ENCODE peak calls at places on chromosomes 13 and 19, in five cellular contexts. L, P, W, Z and A are unnamed samples.

GRCh38 chr19:5050016-5050656 is 81.2 kb downstream of the KDM4B start:
- DNase-seq in P (no peak), L (no peak), W (no peak), Z (no peak), A (peak)

GRCh38 chr19:44530777-44531176 is 1.3 kb upstream of the CEACAM20 start:
- DNase-seq in Z (peak), W (peak), P (no peak), L (no peak), A (no peak)

GRCh38 chr19:4103073-4103418 is 20.9 kb downstream of the MAP2K2 start:
- DNase-seq in Z (no peak), W (no peak), L (no peak), P (no peak), A (no peak)

GRCh38 chr19:53374288-53374687 is 8.8 kb downstream of the ZNF525 start:
- DNase-seq in P (no peak), W (no peak), Z (no peak), L (peak), A (no peak)

GRCh38 chr19:21143428-21143827 is 1.6 kb downstream of the ZNF431 start:
- DNase-seq in L (no peak), W (no peak), P (no peak), Z (no peak), A (no peak)

GRCh38 chr19:1432507-1432887 is 5.7 kb upstream of the RPS15 start:
- DNase-seq in W (no peak), P (no peak), L (no peak), Z (no peak), A (no peak)

GRCh38 chr19:50695251-50696064 is 24.1 kb downstream of the SHANK1 start:
- DNase-seq in W (no peak), L (peak), P (peak), Z (no peak), A (peak)

GRCh38 chr19:8640402-8641004 is 10.1 kb downstream of the NFILZ start:
- DNase-seq in W (no peak), P (no peak), Z (no peak), L (no peak), A (no peak)

GRCh38 chr13:74681891-74682290 is 547.7 kb upstream of the KLF12 start:
- DNase-seq in W (no peak), P (no peak), Z (no peak), L (no peak), A (no peak)

GRCh38 chr13:40583738-40584137 is 82.7 kb downstream of the FOXO1 start:
- DNase-seq in L (no peak), Z (no peak), W (no peak), P (no peak), A (no peak)

GRCh38 chr19:33686246-33686645 is 64.5 kb downstream of the CHST8 start:
- DNase-seq in L (no peak), W (no peak), P (no peak), Z (no peak), A (no peak)

GRCh38 chr19:44005968-44006367 is 3.2 kb downstream of the ZNF230 start:
- DNase-seq in Z (no peak), P (no peak), W (no peak), L (no peak), A (no peak)

GRCh38 chr19:16067205-16067938 is 8.9 kb upstream of the TPM4 start:
- DNase-seq in W (peak), P (no peak), Z (peak), L (no peak), A (no peak)

GRCh38 chr19:1725100-1726064 is 27.9 kb upstream of the ONECUT3 start:
- DNase-seq in P (peak), Z (peak), L (peak), W (no peak), A (peak)

GRCh38 chr19:3443840-3444694 is 36.3 kb downstream of the SMIM24 start:
- DNase-seq in P (peak), W (no peak), Z (peak), L (peak), A (no peak)

GRCh38 chr13:73599232-73600128 is 534.7 kb downstream of the KLF12 start:
- DNase-seq in L (no peak), P (no peak), W (no peak), Z (no peak), A (no peak)

GRCh38 chr13:43054803-43055802 is 31.7 kb downstream of the DNAJC15 start:
- DNase-seq in W (peak), P (peak), Z (peak), L (peak), A (peak)

GRCh38 chr13:42707003-42707402 is 74.4 kb upstream of the FAM216B start:
- DNase-seq in Z (no peak), W (no peak), L (no peak), P (no peak), A (no peak)

GRCh38 chr13:39266426-39266825 is 228.2 kb downstream of the NHLRC3 start:
- DNase-seq in L (no peak), P (no peak), Z (no peak), W (no peak), A (no peak)

DNA sequence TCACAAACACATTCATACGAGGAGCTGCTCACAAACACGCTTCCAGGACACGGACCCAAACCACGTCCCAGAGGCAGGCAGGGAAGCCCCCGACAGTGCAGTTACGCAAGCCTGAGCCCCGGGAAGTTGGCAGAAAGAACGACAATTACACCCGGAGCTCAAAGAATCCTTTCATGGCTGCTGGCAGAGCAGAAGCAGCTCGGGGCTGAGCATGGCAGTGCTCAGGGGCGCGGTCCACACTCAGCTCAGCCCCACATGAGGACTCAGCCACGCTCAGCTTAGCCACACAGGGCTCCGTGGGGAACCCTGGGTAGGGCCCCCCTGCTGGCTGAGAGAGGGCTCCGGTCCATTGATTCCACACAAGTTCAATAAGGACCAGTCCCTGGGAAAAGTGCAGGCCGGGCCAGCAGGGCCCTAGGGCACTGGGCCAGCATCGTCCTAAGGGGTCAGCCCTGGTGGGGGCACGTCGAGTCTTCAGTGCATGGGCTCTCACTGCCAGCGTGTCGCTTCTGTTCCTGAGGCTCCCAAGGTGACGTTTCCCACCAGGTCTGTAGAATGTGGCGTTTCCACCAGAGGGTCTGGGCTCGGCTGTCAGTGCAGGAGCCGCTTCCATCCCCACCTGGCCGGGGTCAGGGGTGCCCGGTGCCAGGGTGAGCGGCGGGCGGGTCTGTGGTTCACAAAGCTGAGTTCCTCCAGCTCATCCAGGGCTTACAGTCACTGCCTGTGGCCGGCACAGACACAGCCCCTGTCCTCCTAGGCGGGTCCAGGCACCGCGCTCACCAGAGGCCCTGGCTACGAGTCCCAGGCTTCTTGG is 23.1 kb downstream of the GAS6 start:
- DNase-seq in Z (no peak), W (no peak), L (no peak), P (no peak), A (no peak)
- TF ChIP-seq CTCF in Z (no peak), W (no peak), L (no peak), P (no peak), A (no peak)

GRCh38 chr13:94968040-94968756 is 255.9 kb upstream of the SOX21 start:
- DNase-seq in Z (peak), W (no peak), L (peak), P (peak), A (peak)
- TF ChIP-seq EZH2 in Z (peak), W (peak), L (no peak), P (peak), A (no peak)

DNA sequence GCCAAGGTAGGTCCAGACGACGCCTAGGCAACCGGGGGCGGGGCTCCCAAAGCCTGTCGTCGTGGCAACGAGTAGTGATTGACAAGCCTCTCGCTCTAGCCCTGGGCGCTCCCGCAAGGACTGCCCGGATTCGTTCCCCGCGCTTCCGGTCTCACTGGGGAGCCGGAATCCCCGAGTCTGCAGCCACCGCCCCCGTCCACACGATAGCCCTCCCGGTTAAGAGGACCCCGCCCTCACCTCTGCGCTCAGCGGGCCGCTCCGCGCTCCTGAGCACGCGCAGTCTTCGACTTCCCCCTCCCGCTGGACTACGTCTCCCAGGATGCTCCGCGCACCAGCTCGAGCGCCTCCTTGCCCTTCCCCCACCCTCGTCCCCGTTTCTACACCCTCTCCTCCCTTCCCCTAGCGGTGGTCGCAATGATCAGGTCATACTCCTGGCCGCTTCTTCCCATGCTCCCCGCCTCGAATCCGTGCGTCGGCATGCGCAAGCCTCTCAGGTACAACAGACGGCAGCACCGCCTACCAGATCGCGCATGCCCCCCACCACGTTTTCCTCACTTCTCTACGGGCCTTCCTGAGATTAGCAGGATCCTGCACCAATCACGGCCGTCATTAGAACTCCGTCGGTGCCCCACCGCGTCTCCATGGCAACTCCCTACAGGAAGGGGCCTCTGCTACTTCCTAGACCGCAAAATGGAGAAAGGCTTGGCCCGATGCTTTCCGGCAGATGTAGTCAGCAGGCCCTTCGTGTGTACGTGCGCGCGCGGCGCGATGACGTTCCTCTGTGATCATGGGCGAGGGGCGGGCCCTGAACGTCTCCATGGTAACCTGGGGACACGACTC is at the start of gene MZF1:
- DNase-seq in P (peak), W (peak), Z (peak), L (peak), A (peak)
- TF ChIP-seq CTCF in P (peak), W (no peak), Z (peak), L (no peak), A (peak)

DNA sequence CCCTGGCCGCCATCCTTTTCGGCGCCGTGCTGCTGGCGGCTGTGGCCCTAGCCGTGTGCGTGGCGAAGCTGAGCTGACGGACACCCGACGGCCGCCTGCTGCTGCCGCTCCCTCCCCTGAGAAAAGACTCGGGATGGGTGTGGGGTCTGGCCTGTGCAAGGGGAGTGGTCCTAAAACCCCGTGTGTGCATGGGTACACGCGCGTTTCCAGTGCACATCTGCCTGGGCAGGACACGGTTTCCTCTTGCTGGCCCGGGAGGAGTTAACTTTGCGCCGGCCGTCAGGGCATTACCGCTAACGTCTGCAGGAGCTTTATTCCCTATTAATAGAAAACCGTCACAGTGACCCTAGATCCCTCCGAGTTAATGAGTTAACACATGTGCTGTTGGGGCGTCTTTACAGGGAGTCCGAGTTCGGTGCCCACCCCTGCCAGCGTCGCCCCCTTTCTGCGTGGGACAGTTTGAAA is 1.3 kb downstream of the RGS9BP start:
- DNase-seq in Z (no peak), W (no peak), L (no peak), P (peak), A (no peak)
- TF ChIP-seq EZH2 in Z (peak), W (peak), L (peak), P (peak), A (no peak)

GRCh38 chr19:41897181-41897580 is 14.2 kb downstream of the ARHGEF1 start:
- DNase-seq in Z (no peak), L (no peak), P (no peak), W (no peak), A (no peak)
- TF ChIP-seq CTCF in Z (no peak), L (no peak), P (no peak), W (no peak), A (no peak)

DNA sequence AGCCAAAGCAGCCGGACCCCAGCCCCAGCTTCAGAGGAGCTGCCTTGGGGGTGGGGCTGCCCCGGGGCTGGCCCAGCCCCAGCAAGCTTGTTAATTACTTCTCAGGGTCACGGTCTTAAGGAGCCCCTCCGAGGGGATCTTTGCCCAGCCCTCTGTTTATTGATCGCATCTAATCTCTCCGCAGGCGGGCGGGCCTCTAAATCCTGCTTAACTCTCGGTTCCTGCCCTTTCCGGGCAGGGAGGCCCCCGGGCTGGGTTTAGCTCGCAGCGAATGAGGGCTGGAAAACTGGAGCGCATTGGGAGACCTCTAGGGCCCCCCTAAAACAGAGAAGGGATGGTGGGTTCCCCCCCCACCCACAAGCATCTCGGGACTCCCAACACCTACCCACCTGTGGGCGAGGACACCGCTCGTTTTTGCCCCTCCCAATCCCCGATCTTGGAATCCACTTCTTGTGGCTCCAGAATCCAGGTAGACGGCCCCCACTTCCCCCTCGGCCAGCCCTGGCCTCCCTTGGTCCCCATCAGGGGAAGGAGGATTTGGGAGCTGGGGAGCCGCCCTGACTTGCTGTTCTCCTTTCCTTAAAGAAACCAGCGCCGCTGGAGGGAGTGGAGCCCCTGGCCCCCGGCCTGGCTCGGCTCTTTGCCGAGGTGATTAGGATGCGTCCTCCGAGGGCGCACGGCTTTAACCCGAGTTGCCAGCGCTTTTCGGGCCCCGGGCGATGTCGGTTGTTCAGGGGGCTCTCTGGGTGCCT is 59.5 kb upstream of the ADGRL1 start:
- DNase-seq in L (peak), Z (no peak), P (peak), W (no peak), A (no peak)
- TF ChIP-seq EZH2 in L (no peak), Z (peak), P (no peak), W (peak), A (no peak)

GRCh38 chr13:102394158-102395053 is 7.4 kb downstream of the FGF14 start:
- DNase-seq in Z (peak), P (peak), L (peak), W (peak), A (peak)
- TF ChIP-seq CTCF in Z (peak), P (peak), L (peak), W (peak), A (peak)

GRCh38 chr13:36130542-36131214 is 504 bp downstream of the DCLK1 start:
- DNase-seq in W (no peak), Z (no peak), P (peak), L (peak), A (peak)
- TF ChIP-seq EZH2 in W (no peak), Z (no peak), P (no peak), L (no peak), A (no peak)

GRCh38 chr19:30133803-30134202 is 191.8 kb downstream of the URI1 start:
- DNase-seq in W (no peak), P (no peak), L (no peak), Z (no peak), A (no peak)

GRCh38 chr19:30131246-30131645 is 189.2 kb downstream of the URI1 start:
- DNase-seq in Z (no peak), W (no peak), P (no peak), L (no peak), A (no peak)

GRCh38 chr19:30131722-30132291 is 189.8 kb downstream of the URI1 start:
- DNase-seq in W (no peak), Z (no peak), L (no peak), P (no peak), A (no peak)

GRCh38 chr19:30130356-30131122 is 188.5 kb downstream of the URI1 start:
- DNase-seq in L (no peak), P (no peak), W (no peak), Z (no peak), A (no peak)

GRCh38 chr19:30132312-30133075 is 190.5 kb downstream of the URI1 start:
- DNase-seq in P (peak), Z (no peak), W (no peak), L (peak), A (no peak)
- TF ChIP-seq CTCF in P (peak), Z (no peak), W (no peak), L (no peak), A (no peak)

DNA sequence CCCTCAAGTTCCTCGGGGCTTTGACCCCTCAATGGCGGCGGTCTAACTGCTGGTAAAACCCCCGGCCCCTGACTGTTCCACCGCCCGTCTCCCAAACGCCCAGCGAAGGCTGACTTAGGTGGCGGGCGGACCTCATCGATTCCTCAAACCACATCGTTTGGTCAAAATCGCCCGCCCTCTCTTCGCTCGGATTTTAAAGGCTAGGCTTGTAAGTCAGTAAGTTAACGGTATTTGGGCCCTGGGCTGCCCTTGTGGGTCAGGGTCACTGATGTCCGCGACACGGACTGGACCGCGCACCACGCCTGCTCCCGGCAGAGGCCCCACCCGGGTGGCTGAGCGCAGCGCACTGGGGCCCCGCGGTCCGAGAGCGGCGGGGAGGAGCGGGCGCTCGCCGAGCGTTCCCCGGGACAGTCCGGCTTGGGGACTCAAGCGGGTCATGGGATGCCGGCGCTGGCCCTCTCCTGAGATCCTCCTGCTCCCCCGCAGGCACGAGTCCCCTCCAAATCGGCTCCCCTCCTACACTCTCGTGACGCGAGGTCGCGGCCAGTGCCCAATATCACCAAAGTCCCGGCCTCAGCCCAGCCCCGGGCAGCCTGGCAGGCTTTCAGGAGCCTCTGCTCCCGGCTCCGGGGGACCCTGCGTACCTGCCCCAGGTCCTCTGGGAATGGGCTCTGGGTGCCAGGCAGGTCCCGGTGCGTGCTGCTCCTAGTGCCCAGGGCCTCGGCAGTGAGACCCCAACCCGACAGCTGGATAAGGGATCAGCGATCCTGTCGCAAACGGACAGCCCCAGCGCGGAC is 990 bp downstream of the FLT1 start:
- DNase-seq in Z (no peak), P (peak), L (peak), W (no peak), A (no peak)
- TF ChIP-seq EZH2 in Z (no peak), P (peak), L (no peak), W (peak), A (peak)